ENCODE peak calls at places on chromosomes 6 and 20, in eight cellular contexts. One of them, this sample, is unnamed.

GRCh38 chr20:1894951-1895673 is at the start of gene SIRPA:
- DNase-seq in effector memory CD4-positive, alpha-beta T cell: no peak
- DNase-seq in EH: peak
- DNase-seq in T1000: peak
- DNase-seq in K562: peak
- DNase-seq in G401: peak
- DNase-seq in activated CD4-positive, alpha-beta T cell treated with anti-CD3 and anti-CD28 coated beads, Interleukin-2, amount 10 ng/mL, durations not matched to agents 24 days and 14 days: no peak
- DNase-seq in NCI-H2029: peak
- DNase-seq in this sample: no peak

GRCh38 chr20:50089140-50089786 is 23.7 kb downstream of the UBE2V1 start:
- DNase-seq in G401: no peak
- DNase-seq in activated CD4-positive, alpha-beta T cell treated with anti-CD3 and anti-CD28 coated beads, Interleukin-2, amount 10 ng/mL, durations not matched to agents 24 days and 14 days: no peak
- DNase-seq in NCI-H2029: no peak
- DNase-seq in T1000: no peak
- DNase-seq in effector memory CD4-positive, alpha-beta T cell: no peak
- DNase-seq in K562: no peak
- DNase-seq in EH: no peak
- DNase-seq in this sample: no peak

GRCh38 chr20:47740225-47741184 is 44.8 kb downstream of the SULF2 start:
- DNase-seq in EH: no peak
- DNase-seq in activated CD4-positive, alpha-beta T cell treated with anti-CD3 and anti-CD28 coated beads, Interleukin-2, amount 10 ng/mL, durations not matched to agents 24 days and 14 days: no peak
- DNase-seq in K562: peak
- DNase-seq in T1000: no peak
- DNase-seq in NCI-H2029: no peak
- DNase-seq in G401: no peak
- DNase-seq in effector memory CD4-positive, alpha-beta T cell: no peak
- DNase-seq in this sample: no peak

GRCh38 chr6:136587527-136587926 is 37.3 kb upstream of the MAP7 start:
- DNase-seq in K562: no peak
- DNase-seq in NCI-H2029: no peak
- DNase-seq in EH: peak
- DNase-seq in T1000: no peak
- DNase-seq in effector memory CD4-positive, alpha-beta T cell: no peak
- DNase-seq in G401: no peak
- DNase-seq in activated CD4-positive, alpha-beta T cell treated with anti-CD3 and anti-CD28 coated beads, Interleukin-2, amount 10 ng/mL, durations not matched to agents 24 days and 14 days: no peak
- DNase-seq in this sample: no peak

GRCh38 chr6:38460216-38460615 is 179.5 kb downstream of the BTBD9 start:
- DNase-seq in G401: no peak
- DNase-seq in EH: peak
- DNase-seq in NCI-H2029: no peak
- DNase-seq in activated CD4-positive, alpha-beta T cell treated with anti-CD3 and anti-CD28 coated beads, Interleukin-2, amount 10 ng/mL, durations not matched to agents 24 days and 14 days: no peak
- DNase-seq in K562: no peak
- DNase-seq in effector memory CD4-positive, alpha-beta T cell: no peak
- DNase-seq in T1000: no peak
- DNase-seq in this sample: no peak

GRCh38 chr6:129726650-129727049 is 16.7 kb upstream of the ARHGAP18 start:
- DNase-seq in K562: no peak
- DNase-seq in activated CD4-positive, alpha-beta T cell treated with anti-CD3 and anti-CD28 coated beads, Interleukin-2, amount 10 ng/mL, durations not matched to agents 24 days and 14 days: peak
- DNase-seq in effector memory CD4-positive, alpha-beta T cell: no peak
- DNase-seq in T1000: no peak
- DNase-seq in EH: no peak
- DNase-seq in NCI-H2029: no peak
- DNase-seq in G401: no peak
- DNase-seq in this sample: no peak

GRCh38 chr6:138432063-138432356 is 28.0 kb downstream of the HEBP2 start:
- DNase-seq in K562: no peak
- DNase-seq in activated CD4-positive, alpha-beta T cell treated with anti-CD3 and anti-CD28 coated beads, Interleukin-2, amount 10 ng/mL, durations not matched to agents 24 days and 14 days: no peak
- DNase-seq in effector memory CD4-positive, alpha-beta T cell: no peak
- DNase-seq in EH: no peak
- DNase-seq in T1000: no peak
- DNase-seq in NCI-H2029: no peak
- DNase-seq in G401: peak
- DNase-seq in this sample: no peak

GRCh38 chr6:45613678-45614077 is 235.9 kb upstream of the SUPT3H start:
- DNase-seq in activated CD4-positive, alpha-beta T cell treated with anti-CD3 and anti-CD28 coated beads, Interleukin-2, amount 10 ng/mL, durations not matched to agents 24 days and 14 days: no peak
- DNase-seq in EH: peak
- DNase-seq in NCI-H2029: no peak
- DNase-seq in T1000: no peak
- DNase-seq in G401: no peak
- DNase-seq in effector memory CD4-positive, alpha-beta T cell: no peak
- DNase-seq in K562: no peak
- DNase-seq in this sample: no peak

GRCh38 chr6:26660096-26660425 is 515 bp upstream of the ZNF322 start:
- DNase-seq in NCI-H2029: no peak
- DNase-seq in T1000: no peak
- DNase-seq in K562: peak
- DNase-seq in effector memory CD4-positive, alpha-beta T cell: no peak
- DNase-seq in G401: no peak
- DNase-seq in activated CD4-positive, alpha-beta T cell treated with anti-CD3 and anti-CD28 coated beads, Interleukin-2, amount 10 ng/mL, durations not matched to agents 24 days and 14 days: no peak
- DNase-seq in EH: no peak
- DNase-seq in this sample: peak

GRCh38 chr20:4167261-4168004 is 152.1 kb upstream of the RNF24 start:
- DNase-seq in K562: no peak
- DNase-seq in NCI-H2029: no peak
- DNase-seq in G401: no peak
- DNase-seq in effector memory CD4-positive, alpha-beta T cell: no peak
- DNase-seq in EH: no peak
- DNase-seq in T1000: no peak
- DNase-seq in activated CD4-positive, alpha-beta T cell treated with anti-CD3 and anti-CD28 coated beads, Interleukin-2, amount 10 ng/mL, durations not matched to agents 24 days and 14 days: no peak
- DNase-seq in this sample: no peak

This sample was measured in NAMALWA.